ENCODE peak calls at places on chromosomes 1 and 21, in four cellular contexts. K is HEK293T, D is K562, M is GM12878. B is an unnamed sample.

GRCh38 chr1:4652631-4653327 is 1.6 kb upstream of the AJAP1 start:
- DNase-seq in K (peak; percentile 81), D (peak; percentile 88), M (no peak), B (peak; percentile 16)

GRCh38 chr1:23529146-23530088 is 1.6 kb downstream of the E2F2 start:
- DNase-seq in K (no peak), D (peak; percentile 54), M (no peak), B (no peak)

GRCh38 chr1:185733818-185734709 is at the start of gene HMCN1:
- DNase-seq in K (peak; percentile 81), D (peak; percentile 35), M (no peak), B (peak; percentile 4)

GRCh38 chr1:173354937-173355280 is 122.2 kb upstream of the PRDX6 start:
- DNase-seq in K (no peak), D (no peak), M (no peak), B (no peak)

GRCh38 chr1:156744344-156744743 is 3.5 kb upstream of the MRPL24 start:
- DNase-seq in K (no peak), D (no peak), M (no peak), B (no peak)

GRCh38 chr1:74502432-74502831 is 10.0 kb downstream of the LRRC53 start:
- DNase-seq in K (peak; percentile 39), D (no peak), M (no peak), B (peak; percentile 16)

GRCh38 chr1:203871114-203871875 is 9.9 kb downstream of the SNRPE start:
- DNase-seq in K (peak; percentile 81), D (peak; percentile 67), M (no peak), B (peak; percentile 62)

GRCh38 chr1:242454262-242455051 is 70.0 kb downstream of the PLD5 start:
- DNase-seq in K (peak; percentile 60), D (peak; percentile 52), M (no peak), B (peak; percentile 20)

GRCh38 chr1:180887841-180888240 is 24.9 kb upstream of the KIAA1614 start:
- DNase-seq in K (no peak), D (no peak), M (no peak), B (no peak)

GRCh38 chr1:16321176-16321867 is 31.0 kb downstream of the FBXO42 start:
- DNase-seq in K (no peak), D (no peak), M (peak; percentile 4), B (peak; percentile 10)

GRCh38 chr21:45866473-45867010 is 115.0 kb upstream of the COL6A1 start:
- DNase-seq in K (no peak), D (no peak), M (no peak), B (no peak)

GRCh38 chr1:161176468-161177111 is 717 bp downstream of the B4GALT3 start:
- DNase-seq in K (no peak), D (no peak), M (no peak), B (no peak)

GRCh38 chr1:205355054-205355453 is 1.7 kb downstream of the KLHDC8A start:
- DNase-seq in K (no peak), D (no peak), M (no peak), B (no peak)

GRCh38 chr1:62034790-62035189 is 159.9 kb upstream of the L1TD1 start:
- DNase-seq in K (no peak), D (no peak), M (no peak), B (no peak)

GRCh38 chr21:45870851-45871615 is 110.5 kb upstream of the COL6A1 start:
- DNase-seq in K (no peak), D (no peak), M (no peak), B (no peak)

GRCh38 chr1:236287757-236288619 is 6.2 kb upstream of the ERO1B start:
- DNase-seq in K (peak; percentile 66), D (peak; percentile 56), M (no peak), B (no peak)

GRCh38 chr1:214386747-214387146 is 105.8 kb downstream of the SMYD2 start:
- DNase-seq in K (no peak), D (no peak), M (no peak), B (no peak)

GRCh38 chr1:243354511-243355153 is 98.8 kb downstream of the SDCCAG8 start:
- DNase-seq in K (no peak), D (no peak), M (no peak), B (no peak)

GRCh38 chr21:31218830-31219608 is 125.0 kb downstream of the TIAM1 start:
- DNase-seq in K (no peak), D (no peak), M (no peak), B (no peak)

GRCh38 chr1:198212675-198213074 is 55.9 kb downstream of the NEK7 start:
- DNase-seq in K (no peak), D (no peak), M (no peak), B (no peak)

GRCh38 chr1:202045699-202046098 is 35.3 kb downstream of the ELF3 start:
- DNase-seq in K (no peak), D (no peak), M (no peak), B (no peak)

GRCh38 chr1:56437959-56438358 is 141.4 kb downstream of the PLPP3 start:
- DNase-seq in K (no peak), D (no peak), M (no peak), B (no peak)
- TF ChIP-seq FOXM1 in K (no peak), D (no peak), M (no peak), B (no peak)

GRCh38 chr1:1852619-1853414 is 38.1 kb downstream of the GNB1 start:
- DNase-seq in K (no peak), D (no peak), M (no peak), B (no peak)

GRCh38 chr1:1861339-1861730 is 29.6 kb downstream of the GNB1 start:
- DNase-seq in K (no peak), D (no peak), M (no peak), B (no peak)

GRCh38 chr1:1858382-1859086 is 32.4 kb downstream of the GNB1 start:
- DNase-seq in K (peak; percentile 70), D (peak; percentile 70), M (no peak), B (peak; percentile 62)

GRCh38 chr1:1853593-1854257 is 37.2 kb downstream of the GNB1 start:
- DNase-seq in K (no peak), D (no peak), M (no peak), B (no peak)

DNA sequence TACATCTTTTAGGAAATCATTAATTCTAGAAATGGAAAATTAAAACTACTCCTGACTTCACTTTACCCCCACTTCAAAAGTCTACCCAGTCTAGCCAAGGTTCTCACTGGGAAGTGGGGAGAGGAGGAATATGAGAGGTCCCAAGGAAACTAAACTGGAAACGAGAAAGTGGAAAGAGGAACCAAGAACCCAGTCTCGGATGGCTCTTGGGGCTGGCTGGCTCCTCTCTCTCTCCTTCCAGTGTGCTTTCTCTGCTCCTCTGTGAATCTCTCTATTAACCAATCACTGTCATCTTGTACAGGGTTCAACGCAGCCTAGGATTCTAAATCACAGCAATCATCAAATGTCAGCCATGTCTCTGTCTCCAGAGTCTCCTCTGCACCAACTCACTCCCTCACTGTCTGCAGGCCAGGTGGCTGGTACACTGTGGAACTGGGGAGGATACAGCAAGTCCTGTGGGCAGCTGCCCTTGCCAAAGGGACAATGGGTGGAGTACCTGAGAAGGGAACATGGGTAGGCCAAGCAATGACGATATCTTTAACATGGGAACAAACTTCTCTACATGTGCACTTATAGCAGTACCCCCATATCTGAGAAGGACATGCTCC is 33.7 kb downstream of the GNB1 start:
- DNase-seq in K (no peak), D (no peak), M (no peak), B (no peak)
- TF ChIP-seq FOXM1 in K (no peak), D (no peak), M (no peak), B (no peak)

GRCh38 chr1:193183019-193183643 is 3.3 kb downstream of the B3GALT2 start:
- DNase-seq in K (peak; percentile 14), D (peak; percentile 34), M (no peak), B (peak; percentile 39)
- TF ChIP-seq FOXM1 in K (no peak), D (no peak), M (no peak), B (no peak)

GRCh38 chr1:109762821-109763645 is 690 bp downstream of the EPS8L3 start:
- DNase-seq in K (no peak), D (peak; percentile 76), M (no peak), B (no peak)
- TF ChIP-seq FOXM1 in K (no peak), D (no peak), M (no peak), B (no peak)

DNA sequence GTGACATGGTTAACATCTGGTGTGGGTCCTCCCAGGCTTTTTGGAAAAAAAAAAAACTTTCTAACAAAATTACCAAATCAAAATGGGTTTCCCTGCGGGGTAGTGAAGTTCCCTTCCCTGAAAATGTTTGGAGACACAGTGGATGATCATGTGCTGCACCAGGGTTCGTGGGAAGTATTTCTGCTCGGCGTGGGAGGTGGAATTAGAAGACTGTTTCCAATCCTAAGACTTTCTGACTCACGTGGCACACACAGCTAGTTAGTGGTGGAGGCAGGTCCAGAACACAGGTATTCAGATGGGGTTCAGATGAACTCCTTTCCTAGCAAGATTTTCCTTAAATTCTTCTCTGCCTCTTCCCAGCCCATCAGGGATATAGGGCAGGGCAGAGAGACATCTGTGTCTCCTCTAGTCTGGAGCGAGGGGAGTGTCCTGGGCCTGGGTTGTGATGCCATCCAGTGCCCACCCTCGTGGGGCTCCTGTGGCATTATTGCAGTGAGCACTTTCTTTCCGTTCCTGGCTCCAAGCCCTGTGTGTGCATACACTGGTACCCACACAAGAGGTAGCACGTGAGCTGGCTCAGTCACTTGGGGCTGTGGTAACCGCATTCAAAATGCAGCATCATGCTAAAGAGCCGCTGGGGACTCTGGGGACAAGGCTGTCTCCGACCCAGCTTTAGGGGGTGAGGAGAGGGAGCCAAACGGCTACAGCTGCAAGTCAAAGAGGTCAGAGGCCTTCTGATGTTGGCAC is 27.5 kb downstream of the KCNC4 start:
- DNase-seq in K (no peak), D (no peak), M (no peak), B (no peak)
- TF ChIP-seq FOXM1 in K (no peak), D (no peak), M (no peak), B (no peak)

GRCh38 chr1:18938707-18939070 is 17.8 kb downstream of the IFFO2 start:
- DNase-seq in K (no peak), D (peak; percentile 34), M (no peak), B (no peak)

GRCh38 chr1:18939398-18940302 is 16.8 kb downstream of the IFFO2 start:
- DNase-seq in K (no peak), D (no peak), M (no peak), B (no peak)

GRCh38 chr1:18936814-18937481 is 19.5 kb downstream of the IFFO2 start:
- DNase-seq in K (no peak), D (no peak), M (no peak), B (peak; percentile 89)

GRCh38 chr1:18937539-18937938 is 18.9 kb downstream of the IFFO2 start:
- DNase-seq in K (no peak), D (no peak), M (no peak), B (no peak)

GRCh38 chr1:18938008-18938706 is 18.3 kb downstream of the IFFO2 start:
- DNase-seq in K (no peak), D (no peak), M (no peak), B (peak; percentile 36)
- TF ChIP-seq FOXM1 in K (no peak), D (no peak), M (no peak), B (no peak)

GRCh38 chr1:163928649-163929048 is 606.9 kb downstream of the NUF2 start:
- DNase-seq in K (no peak), D (no peak), M (no peak), B (no peak)
- TF ChIP-seq FOXM1 in K (no peak), D (no peak), M (no peak), B (no peak)

DNA sequence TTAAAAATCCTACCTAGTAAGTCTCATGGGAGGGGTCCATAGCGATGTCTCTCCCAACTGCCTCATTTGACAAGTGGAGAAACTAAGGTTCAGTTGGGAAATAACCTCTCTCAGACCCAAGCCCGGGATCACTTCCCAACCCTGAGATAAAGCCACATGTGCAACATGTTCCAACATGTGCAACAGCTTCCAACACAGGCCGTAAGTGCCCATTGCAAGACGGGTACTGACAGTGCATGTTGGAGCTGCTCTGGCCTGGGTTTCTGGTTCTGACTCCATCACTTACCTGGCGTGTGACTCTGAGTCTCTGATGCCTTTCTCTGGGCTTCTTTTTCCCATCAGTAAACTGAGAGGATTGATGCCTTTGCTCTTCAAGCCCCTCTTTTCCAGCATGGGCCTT is 38.0 kb upstream of the FOXO6 start:
- DNase-seq in K (no peak), D (no peak), M (no peak), B (no peak)
- TF ChIP-seq FOXM1 in K (no peak), D (no peak), M (no peak), B (no peak)

GRCh38 chr1:239814306-239814881 is 277.3 kb upstream of the FMN2 start:
- DNase-seq in K (no peak), D (no peak), M (no peak), B (peak; percentile 2)
- TF ChIP-seq FOXM1 in K (no peak), D (no peak), M (no peak), B (no peak)